ENCODE peak calls at places on chromosomes 3 and 15, in five cellular contexts. P is pons, H is hepatocyte, S is brain microvascular endothelial cell, N is NCI-H1417. X is an unnamed sample.

GRCh38 chr15:100429116-100429728 is 87.4 kb upstream of the ADAMTS17 start:
- DNase-seq in N (no peak), H (no peak), S (no peak), P (no peak), X (no peak)

GRCh38 chr15:64931381-64931780 is 19.7 kb downstream of the ANKDD1A start:
- DNase-seq in N (no peak), P (no peak), S (no peak), H (no peak), X (no peak)

GRCh38 chr3:39171860-39172259 is 18.5 kb upstream of the CSRNP1 start:
- DNase-seq in N (no peak), P (no peak), H (no peak), S (no peak), X (no peak)

GRCh38 chr15:66956672-66957540 is 108.5 kb upstream of the SMAD3 start:
- DNase-seq in P (no peak), H (no peak), N (no peak), S (no peak), X (no peak)

GRCh38 chr3:15292765-15293522 is 39.4 kb downstream of the SH3BP5 start:
- DNase-seq in N (no peak), P (no peak), H (no peak), S (no peak), X (no peak)

GRCh38 chr3:11818033-11818432 is 28.7 kb downstream of the TAMM41 start:
- DNase-seq in S (no peak), H (no peak), P (no peak), N (peak), X (no peak)

GRCh38 chr3:194092770-194093336 is 43.1 kb upstream of the HES1 start:
- DNase-seq in N (no peak), P (no peak), S (no peak), H (no peak), X (no peak)

GRCh38 chr15:35499723-35500122 is 46.2 kb downstream of the DPH6 start:
- DNase-seq in H (peak), P (no peak), N (no peak), S (no peak), X (no peak)

GRCh38 chr3:148513066-148513671 is 184.5 kb upstream of the AGTR1 start:
- DNase-seq in P (no peak), S (no peak), N (no peak), H (no peak), X (no peak)

GRCh38 chr3:171772427-171773056 is 37.7 kb downstream of the PLD1 start:
- DNase-seq in N (peak), P (peak), S (peak), H (peak), X (peak)

GRCh38 chr3:109023656-109024254 is 70.1 kb upstream of the GUCA1C start:
- DNase-seq in S (peak), P (peak), N (peak), H (peak), X (peak)

GRCh38 chr15:72176155-72176554 is 21.4 kb downstream of the GRAMD2A start:
- DNase-seq in P (no peak), H (no peak), N (no peak), S (no peak), X (no peak)

GRCh38 chr3:10192953-10193691 is 28.4 kb downstream of the IRAK2 start:
- DNase-seq in H (peak), S (peak), N (no peak), P (no peak), X (no peak)

GRCh38 chr3:171340415-171340814 is 119.8 kb downstream of the TNIK start:
- DNase-seq in N (no peak), P (no peak), S (no peak), H (no peak), X (no peak)

GRCh38 chr15:77623008-77623877 is 9.5 kb downstream of the LINGO1 start:
- DNase-seq in S (no peak), N (no peak), P (no peak), H (peak), X (no peak)

GRCh38 chr15:25504307-25504706 is 65.5 kb upstream of the UBE3A start:
- DNase-seq in S (no peak), P (no peak), N (no peak), H (no peak), X (no peak)

GRCh38 chr3:43621406-43621973 is 321 bp downstream of the ANO10 start:
- DNase-seq in H (peak), P (no peak), S (no peak), N (no peak), X (no peak)

GRCh38 chr3:125280966-125281365 is 68.4 kb upstream of the SLC12A8 start:
- DNase-seq in P (peak), N (peak), S (peak), H (no peak), X (peak)